ENCODE peak calls at places on chromosome X, in seven cellular contexts. S, M, U, O, W, Y and L are unnamed samples.

GRCh38 chrX:48794993-48795501 is 6.8 kb upstream of the HDAC6 start:
- DNase-seq in M (no peak), Y (no peak), U (no peak), S (no peak), W (peak; percentile 60), O (no peak), L (no peak)

GRCh38 chrX:40176979-40177430 is 79.2 kb upstream of the BCOR start:
- DNase-seq in Y (no peak), O (peak; percentile 26), W (no peak), M (no peak), U (no peak), S (no peak), L (no peak)

GRCh38 chrX:26414534-26414933 is 198.6 kb downstream of the MAGEB5 start:
- DNase-seq in Y (no peak), M (no peak), W (no peak), S (no peak), O (no peak), U (no peak), L (no peak)

GRCh38 chrX:39336709-39337294 is 535.5 kb downstream of the MID1IP1 start:
- DNase-seq in S (peak; percentile 51), W (no peak), M (no peak), Y (no peak), U (peak; percentile 86), O (no peak), L (no peak)

GRCh38 chrX:15465896-15466651 is 27.1 kb downstream of the PIR start:
- DNase-seq in Y (no peak), S (no peak), U (no peak), M (no peak), O (no peak), W (no peak), L (no peak)

GRCh38 chrX:9374537-9374936 is 90.3 kb upstream of the TBL1X start:
- DNase-seq in M (no peak), W (no peak), S (no peak), O (peak; percentile 75), U (no peak), Y (no peak), L (no peak)

GRCh38 chrX:10045327-10046000 is 78.3 kb downstream of the CLDN34 start:
- DNase-seq in U (no peak), O (no peak), M (no peak), W (no peak), Y (no peak), S (no peak), L (no peak)

GRCh38 chrX:150360331-150360730 is 2.8 kb upstream of the MAMLD1 start:
- DNase-seq in Y (no peak), U (no peak), S (no peak), M (no peak), O (no peak), W (no peak), L (no peak)

GRCh38 chrX:23478561-23478960 is 143.9 kb downstream of the PTCHD1 start:
- DNase-seq in W (no peak), S (no peak), U (no peak), M (no peak), O (no peak), Y (no peak), L (no peak)

GRCh38 chrX:49176421-49177326 is 5.0 kb downstream of the PLP2 start:
- DNase-seq in Y (no peak), S (no peak), U (peak; percentile 67), W (no peak), O (peak; percentile 74), M (no peak), L (peak; percentile 16)

GRCh38 chrX:135528274-135528673 is 7.8 kb downstream of the INTS6L start:
- DNase-seq in S (no peak), Y (no peak), M (no peak), U (no peak), W (no peak), O (peak; percentile 52), L (no peak)

GRCh38 chrX:39874202-39874816 is 223.4 kb downstream of the BCOR start:
- DNase-seq in O (no peak), U (no peak), S (peak; percentile 75), M (no peak), Y (peak; percentile 66), W (no peak), L (no peak)

GRCh38 chrX:68439341-68439740 is 6.0 kb upstream of the OPHN1 start:
- DNase-seq in U (no peak), M (no peak), Y (no peak), W (no peak), O (no peak), S (no peak), L (no peak)

GRCh38 chrX:25019707-25020390 is 4.1 kb upstream of the ARX start:
- DNase-seq in W (no peak), O (no peak), Y (no peak), M (no peak), S (no peak), U (no peak), L (no peak)

GRCh38 chrX:57241967-57242366 is 44.5 kb upstream of the FAAH2 start:
- DNase-seq in O (no peak), S (no peak), M (no peak), U (no peak), W (no peak), Y (no peak), L (no peak)

GRCh38 chrX:119481218-119481875 is 13.1 kb downstream of the SLC25A5 start:
- DNase-seq in U (peak; percentile 2), S (no peak), Y (no peak), W (no peak), O (no peak), M (no peak), L (no peak)

GRCh38 chrX:11100281-11101035 is 10.7 kb upstream of the HCCS start:
- DNase-seq in M (no peak), Y (no peak), U (peak; percentile 74), S (no peak), W (peak; percentile 58), O (peak; percentile 54), L (peak; percentile 15)

GRCh38 chrX:154594491-154594890 is 9.6 kb downstream of the CTAG1A start:
- DNase-seq in M (no peak), S (no peak), U (no peak), W (no peak), Y (no peak), O (no peak), L (no peak)

GRCh38 chrX:121581885-121582284 is 534.5 kb downstream of the GLUD2 start:
- DNase-seq in W (no peak), M (no peak), U (no peak), Y (no peak), S (no peak), O (no peak), L (no peak)

GRCh38 chrX:112636951-112637541 is 42.7 kb downstream of the LHFPL1 start:
- DNase-seq in O (no peak), M (no peak), S (no peak), Y (no peak), W (no peak), U (no peak), L (no peak)

GRCh38 chrX:13099121-13099520 is 54.7 kb upstream of the FAM9C start:
- DNase-seq in W (no peak), S (no peak), O (no peak), Y (no peak), M (no peak), U (no peak), L (no peak)

GRCh38 chrX:140712413-140713173 is 3.0 kb downstream of the LINC00632 start:
- DNase-seq in Y (peak; percentile 7), W (peak; percentile 26), O (peak; percentile 17), M (peak; percentile 82), U (peak; percentile 67), S (peak; percentile 14), L (peak; percentile 19)

GRCh38 chrX:10615931-10616780 is 4.2 kb downstream of the MID1 start:
- DNase-seq in W (peak; percentile 42), O (peak; percentile 58), M (no peak), Y (no peak), U (peak; percentile 72), S (no peak), L (peak; percentile 28)

GRCh38 chrX:47634871-47635575 is 5.3 kb upstream of the CFP start:
- DNase-seq in U (no peak), W (no peak), Y (no peak), M (no peak), O (no peak), S (peak; percentile 17), L (no peak)

GRCh38 chrX:16786791-16787735 is 797 bp downstream of the TXLNG start:
- DNase-seq in O (no peak), Y (peak; percentile 23), M (peak; percentile 21), S (peak; percentile 31), W (no peak), U (peak; percentile 74), L (no peak)

GRCh38 chrX:11952176-11952720 is 186.0 kb upstream of the FRMPD4 start:
- DNase-seq in S (no peak), Y (no peak), M (no peak), U (no peak), W (no peak), O (no peak), L (no peak)

GRCh38 chrX:70434914-70435586 is 9.6 kb upstream of the DLG3 start:
- DNase-seq in S (peak; percentile 35), Y (no peak), M (no peak), W (no peak), U (no peak), O (no peak), L (peak; percentile 9)

GRCh38 chrX:11352296-11352741 is 59.1 kb downstream of the AMELX start:
- DNase-seq in S (no peak), U (no peak), M (no peak), Y (no peak), W (peak; percentile 34), O (no peak), L (no peak)

GRCh38 chrX:124263743-124264142 is 68.7 kb upstream of the TEX13D start:
- DNase-seq in Y (no peak), S (no peak), M (no peak), U (no peak), W (no peak), O (no peak), L (no peak)

GRCh38 chrX:124300412-124300811 is 32.0 kb upstream of the TEX13D start:
- DNase-seq in M (no peak), W (no peak), Y (no peak), U (no peak), O (no peak), S (no peak), L (no peak)

GRCh38 chrX:131874300-131874699 is 148.8 kb upstream of the STK26 start:
- DNase-seq in M (no peak), W (no peak), O (no peak), S (no peak), Y (no peak), U (no peak), L (no peak)

GRCh38 chrX:129706395-129707072 is 32.2 kb upstream of the XPNPEP2 start:
- DNase-seq in W (no peak), S (no peak), O (no peak), Y (no peak), U (no peak), M (no peak), L (peak; percentile 33)

GRCh38 chrX:9525511-9526248 is 60.8 kb downstream of the TBL1X start:
- DNase-seq in O (no peak), S (no peak), W (no peak), U (no peak), Y (no peak), M (no peak), L (no peak)

GRCh38 chrX:25198253-25198652 is 182.5 kb upstream of the ARX start:
- DNase-seq in Y (no peak), U (no peak), S (no peak), W (no peak), M (no peak), O (no peak), L (no peak)

GRCh38 chrX:33741807-33742206 is 390.3 kb downstream of the FAM47A start:
- DNase-seq in U (peak; percentile 27), S (no peak), M (no peak), O (no peak), W (peak; percentile 36), Y (no peak), L (no peak)

GRCh38 chrX:68832516-68833447 is 4.0 kb downstream of the EFNB1 start:
- DNase-seq in M (peak; percentile 8), U (peak; percentile 58), O (peak; percentile 21), S (no peak), W (no peak), Y (no peak), L (no peak)

GRCh38 chrX:65924938-65925507 is 114.9 kb downstream of the VSIG4 start:
- DNase-seq in S (no peak), Y (no peak), U (no peak), M (no peak), O (no peak), W (no peak), L (no peak)

GRCh38 chrX:63889001-63889400 is 104.0 kb upstream of the ARHGEF9 start:
- DNase-seq in Y (no peak), W (no peak), M (no peak), U (no peak), S (no peak), O (no peak), L (no peak)